ENCODE peak calls at places on chromosomes 12 and 14, in five cellular contexts. F is tibial artery, U is stomach, J is tibial nerve, Y is lung. Z is an unnamed sample.

GRCh38 chr14:22854963-22855724 is 16.4 kb upstream of the LRP10 start:
- DNase-seq in F (no peak), U (no peak), J (no peak), Y (no peak), Z (no peak)

GRCh38 chr12:30908389-30909087 is 18.0 kb upstream of the TSPAN11 start:
- DNase-seq in F (no peak), U (no peak), J (no peak), Y (no peak), Z (no peak)

GRCh38 chr14:50551877-50552276 is 8.1 kb upstream of the ATL1 start:
- DNase-seq in F (no peak), U (no peak), J (no peak), Y (no peak), Z (no peak)

GRCh38 chr14:101582294-101582693 is 21.0 kb downstream of the DIO3 start:
- DNase-seq in F (no peak), U (no peak), J (no peak), Y (no peak), Z (no peak)

GRCh38 chr14:86310148-86310547 is 780.2 kb downstream of the FLRT2 start:
- DNase-seq in F (no peak), U (no peak), J (no peak), Y (no peak), Z (no peak)

GRCh38 chr14:104681689-104682074 is 7.7 kb upstream of the INF2 start:
- DNase-seq in F (peak; percentile 85), U (peak; percentile 92), J (peak; percentile 68), Y (peak; percentile 84), Z (no peak)

GRCh38 chr14:52906141-52906601 is 44.7 kb downstream of the FERMT2 start:
- DNase-seq in F (no peak), U (no peak), J (no peak), Y (no peak), Z (no peak)

GRCh38 chr14:104262515-104263514 is 124.4 kb downstream of the KIF26A start:
- DNase-seq in F (no peak), U (peak; percentile 23), J (no peak), Y (no peak), Z (peak; percentile 31)

GRCh38 chr12:83537428-83538053 is 850.8 kb downstream of the TMTC2 start:
- DNase-seq in F (no peak), U (no peak), J (no peak), Y (no peak), Z (no peak)

GRCh38 chr12:107394693-107395092 is 290.9 kb upstream of the PWP1 start:
- DNase-seq in F (no peak), U (no peak), J (no peak), Y (no peak), Z (no peak)

GRCh38 chr14:48391661-48392060 is 716.3 kb upstream of the MDGA2 start:
- DNase-seq in F (no peak), U (no peak), J (no peak), Y (no peak), Z (no peak)

GRCh38 chr14:104393898-104394605 is 185.5 kb upstream of the C14orf180 start:
- DNase-seq in F (peak; percentile 56), U (peak; percentile 63), J (no peak), Y (peak; percentile 30), Z (peak; percentile 81)

GRCh38 chr12:9731393-9731792 is 1.5 kb downstream of the CLECL1 start:
- DNase-seq in F (no peak), U (no peak), J (no peak), Y (no peak), Z (no peak)

GRCh38 chr14:93369393-93370266 is 22.6 kb downstream of the COX8C start:
- DNase-seq in F (no peak), U (no peak), J (no peak), Y (no peak), Z (no peak)

GRCh38 chr12:5171701-5172100 is 128.0 kb downstream of the KCNA5 start:
- DNase-seq in F (no peak), U (no peak), J (no peak), Y (peak; percentile 32), Z (no peak)

GRCh38 chr14:70268760-70269159 is 80.0 kb upstream of the SLC8A3 start:
- DNase-seq in F (no peak), U (no peak), J (no peak), Y (no peak), Z (no peak)

GRCh38 chr12:40647651-40648050 is 44.6 kb upstream of the CNTN1 start:
- DNase-seq in F (no peak), U (no peak), J (no peak), Y (no peak), Z (no peak)

GRCh38 chr12:3179731-3180130 is 102.6 kb downstream of the TSPAN9 start:
- DNase-seq in F (no peak), U (no peak), J (no peak), Y (no peak), Z (no peak)

GRCh38 chr12:3177778-3178435 is 100.7 kb downstream of the TSPAN9 start:
- DNase-seq in F (no peak), U (no peak), J (no peak), Y (no peak), Z (no peak)

GRCh38 chr12:3176754-3177153 is 99.6 kb downstream of the TSPAN9 start:
- DNase-seq in F (no peak), U (no peak), J (no peak), Y (no peak), Z (no peak)

GRCh38 chr12:3182426-3182825 is 105.2 kb downstream of the TSPAN9 start:
- DNase-seq in F (no peak), U (no peak), J (no peak), Y (no peak), Z (no peak)

DNA sequence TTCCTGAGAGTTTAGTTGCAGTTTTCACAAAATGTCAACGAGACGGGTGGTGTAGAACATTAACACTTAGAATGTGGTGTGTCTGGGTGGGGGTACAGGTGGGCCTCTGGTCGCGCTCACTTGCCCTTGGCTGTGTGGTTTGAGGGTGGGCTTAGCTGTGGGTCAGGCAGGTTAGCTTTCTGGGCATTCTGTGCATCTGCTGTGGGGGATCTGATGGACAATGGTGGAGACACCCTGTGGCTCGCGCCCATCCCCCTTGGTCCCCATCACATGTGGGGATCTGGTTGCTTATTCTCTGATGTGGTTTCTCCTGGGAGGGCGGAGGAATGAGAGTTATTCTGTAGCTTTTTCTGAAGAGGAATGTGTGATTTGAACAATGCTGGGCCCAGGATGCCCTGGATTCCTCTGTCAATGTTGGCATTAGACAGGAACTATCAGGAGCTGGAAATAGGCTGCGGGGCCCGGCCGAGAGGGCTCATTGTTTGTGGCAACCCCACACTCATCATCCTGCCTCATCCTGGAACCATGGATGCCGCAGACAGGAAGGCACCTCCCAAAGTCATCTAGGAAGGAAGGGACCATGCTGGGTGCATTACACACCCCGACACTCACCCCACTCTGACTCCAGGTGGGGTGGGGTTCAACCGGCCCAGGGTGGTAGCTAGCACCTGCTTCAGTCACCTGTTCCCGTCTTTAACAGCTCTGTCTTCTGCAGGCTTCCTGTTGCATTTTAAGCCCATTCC is 101.7 kb downstream of the TSPAN9 start:
- DNase-seq in F (no peak), U (no peak), J (no peak), Y (no peak), Z (no peak)
- H3K4me1 ChIP-seq in F (no peaks in the 10 kb centered on the region), U (no peaks in the 10 kb centered on the region), J (peaks cover 4% of the 10 kb centered on the region), Y (peaks cover 15% of the 10 kb centered on the region), Z (no peaks in the 10 kb centered on the region)

GRCh38 chr12:51714666-51715065 is 123.6 kb downstream of the SCN8A start:
- DNase-seq in F (no peak), U (no peak), J (no peak), Y (no peak), Z (no peak)
- H3K27ac ChIP-seq in F (no peak overlapping the region), U (no peak overlapping the region), J (no peak overlapping the region), Y (no peak overlapping the region), Z (no peak overlapping the region)

DNA sequence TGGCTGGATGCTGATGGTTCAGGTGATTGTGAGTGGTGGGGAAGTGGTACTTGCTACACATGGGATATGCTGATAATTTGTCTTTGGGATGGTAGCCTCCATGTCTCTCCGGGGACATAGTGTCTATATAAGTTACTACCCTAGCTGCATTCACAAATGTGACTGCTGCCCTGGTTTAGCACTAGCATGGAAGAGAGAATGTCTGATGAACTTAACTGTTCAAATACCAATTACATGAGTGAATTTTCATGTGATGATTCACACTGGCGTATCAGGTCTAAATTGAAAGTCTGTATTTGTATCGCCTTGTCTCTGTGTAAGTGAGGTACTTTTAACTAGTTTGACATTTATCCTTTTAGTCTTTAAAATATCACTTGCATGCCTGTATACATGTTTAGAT is 34.4 kb downstream of the ATF7IP start:
- DNase-seq in F (no peak), U (no peak), J (no peak), Y (no peak), Z (no peak)
- H3K4me3 ChIP-seq in F (no peak overlapping the region), U (no peak overlapping the region), J (no peak overlapping the region), Y (no peak overlapping the region), Z (no peak overlapping the region)

GRCh38 chr14:75470238-75470797 is 42.5 kb downstream of the JDP2 start:
- DNase-seq in F (no peak), U (peak; percentile 17), J (no peak), Y (no peak), Z (no peak)

GRCh38 chr14:75469606-75470237 is 41.9 kb downstream of the JDP2 start:
- DNase-seq in F (peak; percentile 67), U (peak; percentile 90), J (no peak), Y (peak; percentile 82), Z (no peak)

GRCh38 chr14:75471059-75471458 is 43.2 kb downstream of the JDP2 start:
- DNase-seq in F (no peak), U (peak; percentile 32), J (no peak), Y (no peak), Z (no peak)

GRCh38 chr14:75467763-75468162 is 39.9 kb downstream of the JDP2 start:
- DNase-seq in F (no peak), U (peak; percentile 22), J (no peak), Y (no peak), Z (no peak)

GRCh38 chr14:75469164-75469563 is 41.3 kb downstream of the JDP2 start:
- DNase-seq in F (no peak), U (no peak), J (no peak), Y (no peak), Z (no peak)
- H3K4me1 ChIP-seq in F (peaks cover 31% of the 10 kb centered on the region), U (peaks cover 10% of the 10 kb centered on the region), J (peaks cover 48% of the 10 kb centered on the region), Y (peaks cover 5% of the 10 kb centered on the region), Z (no peaks in the 10 kb centered on the region)

GRCh38 chr12:120760349-120761245 is 35.0 kb downstream of the ACADS start:
- DNase-seq in F (no peak), U (no peak), J (no peak), Y (no peak), Z (no peak)

GRCh38 chr12:120761581-120761980 is 36.0 kb downstream of the ACADS start:
- DNase-seq in F (no peak), U (peak; percentile 46), J (no peak), Y (no peak), Z (no peak)

GRCh38 chr12:120759591-120760348 is 34.1 kb downstream of the ACADS start:
- DNase-seq in F (no peak), U (no peak), J (no peak), Y (no peak), Z (no peak)

GRCh38 chr12:120763250-120763649 is 37.6 kb downstream of the ACADS start:
- DNase-seq in F (no peak), U (no peak), J (no peak), Y (no peak), Z (no peak)

GRCh38 chr12:120762093-120762492 is 36.5 kb downstream of the ACADS start:
- DNase-seq in F (no peak), U (no peak), J (no peak), Y (peak; percentile 49), Z (no peak)
- H3K27ac ChIP-seq in F (peak overlapping the region; percentile 46), U (peak overlapping the region; percentile 57), J (peak overlapping the region; percentile 62), Y (peak overlapping the region; percentile 65), Z (no peak overlapping the region)

GRCh38 chr14:41668346-41668745 is 61.7 kb downstream of the LRFN5 start:
- DNase-seq in F (no peak), U (no peak), J (no peak), Y (no peak), Z (no peak)
- H3K4me3 ChIP-seq in F (no peak overlapping the region), U (no peak overlapping the region), J (no peak overlapping the region), Y (no peak overlapping the region), Z (no peak overlapping the region)

Z was measured in CD8-positive, alpha-beta T cell.